ENCODE peak calls at places on chromosomes 5 and 9, in six cellular contexts. V is gastrocnemius medialis; Y is stomach; I is Peyer's patch; E is PC-3; J is CD8-positive, alpha-beta T cell. Q is an unnamed sample.

GRCh38 chr9:94743035-94743954 is 16.8 kb downstream of the AOPEP start:
- DNase-seq in E (no peak), J (no peak), V (no peak), Y (no peak), I (no peak), Q (no peak)

GRCh38 chr5:7714119-7714518 is 136.8 kb downstream of the CFAP90 start:
- DNase-seq in Y (no peak), V (no peak), E (peak), I (no peak), J (no peak), Q (no peak)

GRCh38 chr9:134171316-134172197 is 7.2 kb upstream of the RNU6ATAC start:
- DNase-seq in V (peak), E (no peak), J (no peak), I (no peak), Y (no peak), Q (no peak)

GRCh38 chr9:126109575-126109974 is 217.1 kb upstream of the MVB12B start:
- DNase-seq in Y (no peak), V (no peak), I (no peak), E (no peak), J (no peak), Q (no peak)

GRCh38 chr9:131473891-131474290 is 28.8 kb upstream of the POMT1 start:
- DNase-seq in Y (no peak), V (no peak), J (no peak), E (no peak), I (no peak), Q (peak)

GRCh38 chr5:124806026-124806856 is 59.8 kb upstream of the ZNF608 start:
- DNase-seq in E (peak), I (peak), Y (peak), J (no peak), V (peak), Q (no peak)

GRCh38 chr5:81749562-81750307 is 1.2 kb downstream of the SSBP2 start:
- DNase-seq in V (peak), I (peak), Y (peak), E (no peak), J (peak), Q (no peak)

GRCh38 chr9:124934290-124934689 is 6.6 kb downstream of the GOLGA1 start:
- DNase-seq in I (no peak), J (no peak), E (no peak), V (no peak), Y (no peak), Q (no peak)

GRCh38 chr5:152505442-152506042 is 100.5 kb upstream of the NMUR2 start:
- DNase-seq in Y (peak), J (no peak), E (peak), I (peak), V (peak), Q (no peak)

GRCh38 chr9:8259028-8259427 is 459.4 kb upstream of the DMAC1 start:
- DNase-seq in J (no peak), V (no peak), I (no peak), Y (no peak), E (no peak), Q (no peak)

GRCh38 chr5:43065384-43066230 is 25.5 kb upstream of the ANXA2R start:
- DNase-seq in E (peak), Y (peak), V (peak), I (peak), J (peak), Q (peak)

GRCh38 chr9:6054280-6055099 is 39.1 kb upstream of the RANBP6 start:
- DNase-seq in V (peak), Y (peak), I (no peak), J (peak), E (peak), Q (no peak)
- TF ChIP-seq CTCF in V (peak), Y (peak), I (peak), J (peak), E (peak), Q (peak)

DNA sequence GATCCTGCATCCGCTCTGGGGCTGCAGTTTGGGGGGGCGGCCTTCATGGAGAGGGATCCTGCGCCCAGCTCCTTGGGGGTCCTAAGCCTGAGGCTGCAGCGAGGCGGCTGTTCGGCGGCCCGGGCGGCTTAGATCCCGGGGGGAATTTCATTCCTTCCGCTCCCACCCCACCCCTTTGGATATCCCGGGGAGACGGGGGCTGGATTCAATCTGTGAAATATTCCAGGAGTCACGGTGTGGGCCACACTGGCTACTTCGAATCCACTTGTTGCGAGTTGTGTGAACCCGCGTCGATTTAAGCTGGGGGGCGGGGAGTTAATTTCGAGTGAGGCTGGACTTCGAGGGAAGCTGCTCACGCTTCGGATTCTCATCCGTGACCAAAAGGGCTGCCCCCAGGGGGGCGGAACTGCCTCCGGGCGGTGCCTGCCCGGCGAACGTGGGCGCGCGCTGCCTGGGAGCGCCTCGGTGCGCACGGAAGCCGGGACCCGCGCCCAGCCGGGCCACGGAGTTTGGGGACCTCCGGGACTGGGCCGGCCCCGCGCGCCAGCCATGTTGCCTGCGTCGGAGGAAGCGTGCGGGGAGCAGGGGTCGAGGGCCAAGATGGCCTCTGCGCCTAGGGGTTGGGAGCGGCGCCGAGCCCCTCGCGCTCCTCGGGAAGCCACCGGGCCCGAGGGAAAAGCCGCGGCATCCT is 790 bp downstream of the OCLN start:
- DNase-seq in E (peak), V (no peak), Y (peak), I (peak), J (no peak), Q (no peak)
- H3K27ac ChIP-seq in E (peak), V (no peak), Y (peak), I (peak), J (no peak), Q (no peak)

DNA sequence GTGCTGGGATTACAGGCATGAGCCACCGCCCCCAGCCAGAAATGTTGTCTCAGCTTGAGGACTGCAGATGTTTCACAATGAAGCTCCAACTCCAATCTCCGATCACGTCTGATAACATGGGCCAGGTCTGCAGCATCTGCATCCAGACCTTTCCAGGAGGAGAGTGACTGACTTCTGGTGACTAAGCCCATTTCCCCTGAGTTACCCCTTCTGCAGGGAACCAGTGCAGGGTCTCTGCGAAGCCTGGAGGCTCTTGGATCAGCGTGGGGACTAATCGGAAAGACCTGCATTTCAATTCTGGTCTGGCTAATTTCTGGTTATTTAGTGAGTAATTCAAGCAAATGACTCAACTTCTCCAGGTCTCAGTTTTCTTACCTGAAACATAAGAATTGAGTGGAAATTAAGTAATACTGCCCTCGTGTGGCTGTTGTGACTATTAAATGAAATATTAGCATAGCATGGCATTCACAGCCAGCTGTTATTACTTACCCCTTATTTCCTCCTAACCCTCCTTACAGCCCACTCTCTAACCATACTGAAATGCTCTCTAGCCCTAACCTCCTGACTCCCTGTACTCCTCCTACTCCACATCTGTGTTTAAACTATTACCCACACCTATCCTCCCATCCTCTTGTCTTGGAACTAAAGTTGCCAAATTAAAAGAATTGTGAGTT is 2.2 kb upstream of the GNPDA1 start:
- DNase-seq in Y (no peak), I (no peak), J (no peak), V (no peak), E (peak), Q (no peak)
- TF ChIP-seq CTCF in Y (peak), I (peak), J (peak), V (peak), E (peak), Q (peak)

GRCh38 chr9:129435272-129435671 is 185.6 kb downstream of the C9orf50 start:
- DNase-seq in J (no peak), E (no peak), V (no peak), Y (peak), I (no peak), Q (no peak)

GRCh38 chr9:129435996-129436676 is 184.8 kb downstream of the C9orf50 start:
- DNase-seq in J (no peak), V (no peak), E (no peak), I (no peak), Y (no peak), Q (no peak)

GRCh38 chr9:129436751-129437625 is 183.9 kb downstream of the C9orf50 start:
- DNase-seq in I (peak), V (no peak), E (peak), Y (peak), J (peak), Q (peak)

GRCh38 chr9:129439242-129439641 is 181.7 kb downstream of the C9orf50 start:
- DNase-seq in E (no peak), J (no peak), V (no peak), Y (no peak), I (no peak), Q (no peak)

GRCh38 chr9:129437626-129438323 is 183.1 kb downstream of the C9orf50 start:
- DNase-seq in I (no peak), J (no peak), Y (no peak), V (no peak), E (no peak), Q (peak)
- H3K27ac ChIP-seq in I (peak), J (no peak), Y (peak), V (no peak), E (no peak), Q (peak)

GRCh38 chr5:115842089-115842881 is 550 bp downstream of the AP3S1 start:
- DNase-seq in J (no peak), Y (no peak), E (peak), V (peak), I (no peak), Q (no peak)
- TF ChIP-seq CTCF in J (no peak), Y (no peak), E (no peak), V (no peak), I (no peak), Q (no peak)